ENCODE peak calls at places on chromosomes 16 and 17, in four cellular contexts. X, P, F and L are unnamed samples.

GRCh38 chr17:82023447-82024241 is 539 bp downstream of the LRRC45 start:
- DNase-seq in P (no peak), F (no peak), X (peak), L (peak)

GRCh38 chr17:8155341-8156173 is 3.4 kb upstream of the PER1 start:
- DNase-seq in X (no peak), P (no peak), F (no peak), L (no peak)

GRCh38 chr17:57370051-57370581 is 113.8 kb downstream of the MSI2 start:
- DNase-seq in P (peak), F (no peak), X (peak), L (no peak)

GRCh38 chr16:621526-622105 is 9.2 kb upstream of the WFIKKN1 start:
- DNase-seq in P (no peak), F (no peak), X (no peak), L (no peak)

GRCh38 chr16:1903845-1904820 is 14.1 kb downstream of the HS3ST6 start:
- DNase-seq in F (no peak), P (no peak), X (no peak), L (no peak)

GRCh38 chr16:15418206-15418605 is 16.2 kb upstream of the BMERB1 start:
- DNase-seq in P (no peak), X (no peak), F (no peak), L (no peak)

GRCh38 chr17:14790518-14790917 is 474.6 kb downstream of the PMP22 start:
- DNase-seq in F (no peak), X (no peak), P (no peak), L (no peak)

GRCh38 chr17:6456914-6457687 is 12.8 kb downstream of the PIMREG start:
- DNase-seq in F (no peak), P (peak), X (peak), L (no peak)

GRCh38 chr16:89431616-89432015 is 58.7 kb downstream of the ANKRD11 start:
- DNase-seq in P (no peak), F (no peak), X (no peak), L (no peak)

GRCh38 chr17:78716814-78717393 is 65.2 kb downstream of the CYTH1 start:
- DNase-seq in P (no peak), X (no peak), F (no peak), L (peak)

GRCh38 chr16:52254753-52255152 is 292.2 kb downstream of the TOX3 start:
- DNase-seq in F (no peak), P (no peak), X (no peak), L (no peak)

GRCh38 chr17:79252886-79253285 is 178.3 kb downstream of the ENGASE start:
- DNase-seq in X (no peak), P (no peak), F (no peak), L (peak)

GRCh38 chr17:8856869-8857575 is 10.5 kb downstream of the PIK3R6 start:
- DNase-seq in X (no peak), P (no peak), F (no peak), L (peak)

GRCh38 chr16:69324013-69324531 is 6.3 kb downstream of the PDF start:
- DNase-seq in F (no peak), X (no peak), P (no peak), L (no peak)

GRCh38 chr16:10938321-10938720 is 3.9 kb downstream of the DEXI start:
- DNase-seq in X (no peak), F (no peak), P (no peak), L (no peak)

GRCh38 chr17:45425125-45425983 is 7.3 kb downstream of the ARHGAP27 start:
- DNase-seq in X (peak), F (peak), P (peak), L (peak)